ENCODE peak calls at places on chromosomes 13 and 19, in seven cellular contexts. J is neuronal stem cell, U is trophoblast cell, Y is IMR-90, D is H9, L is mesenchymal stem cell, Z is H1. I is an unnamed sample.

GRCh38 chr19:35380450-35381124 is 9.7 kb downstream of the GPR42 start:
- DNase-seq in J (no peak), U (peak), Y (no peak), D (no peak), L (no peak), Z (no peak), I (no peak)

GRCh38 chr19:54560881-54561385 is 12.7 kb upstream of the LILRA2 start:
- DNase-seq in J (no peak), U (peak), Y (no peak), D (no peak), L (no peak), Z (no peak), I (no peak)

GRCh38 chr13:50340566-50341287 is 325.5 kb downstream of the KCNRG start:
- DNase-seq in J (no peak), U (peak), Y (no peak), D (no peak), L (no peak), Z (no peak), I (no peak)

GRCh38 chr19:47479701-47480503 is 4.1 kb downstream of the KPTN start:
- DNase-seq in J (no peak), U (peak), Y (no peak), D (peak), L (peak), Z (peak), I (peak)

GRCh38 chr19:55702131-55702627 is 27.2 kb downstream of the EPN1 start:
- DNase-seq in J (no peak), U (no peak), Y (no peak), D (no peak), L (no peak), Z (no peak), I (no peak)

GRCh38 chr13:34340534-34340933 is 522.6 kb downstream of the RFC3 start:
- DNase-seq in J (no peak), U (no peak), Y (no peak), D (no peak), L (peak), Z (no peak), I (no peak)

GRCh38 chr19:47631681-47632446 is 22.9 kb downstream of the BICRA start:
- DNase-seq in J (no peak), U (peak), Y (no peak), D (no peak), L (no peak), Z (no peak), I (no peak)

GRCh38 chr13:114145722-114146121 is 13.3 kb upstream of the RASA3 start:
- DNase-seq in J (no peak), U (no peak), Y (no peak), D (no peak), L (no peak), Z (no peak), I (no peak)

GRCh38 chr19:51572908-51573307 is 1.8 kb downstream of the ZNF175 start:
- DNase-seq in J (no peak), U (no peak), Y (peak), D (no peak), L (peak), Z (no peak), I (no peak)

GRCh38 chr19:40719414-40719894 is 2.5 kb downstream of the ITPKC start:
- DNase-seq in J (no peak), U (peak), Y (no peak), D (no peak), L (peak), Z (no peak), I (no peak)

GRCh38 chr19:459724-460511 is 915 bp downstream of the SHC2 start:
- DNase-seq in J (peak), U (no peak), Y (peak), D (peak), L (peak), Z (no peak), I (peak)

GRCh38 chr13:114064516-114065140 is 67.8 kb downstream of the RASA3 start:
- DNase-seq in J (peak), U (peak), Y (peak), D (no peak), L (peak), Z (no peak), I (no peak)

GRCh38 chr13:46662690-46663089 is 109.7 kb downstream of the LRCH1 start:
- DNase-seq in J (no peak), U (peak), Y (no peak), D (no peak), L (no peak), Z (no peak), I (no peak)

GRCh38 chr19:10417598-10418280 is 2.6 kb upstream of the PDE4A start:
- DNase-seq in J (no peak), U (no peak), Y (no peak), D (peak), L (no peak), Z (no peak), I (peak)

GRCh38 chr19:48614436-48615144 is at the start of gene FAM83E:
- DNase-seq in J (no peak), U (peak), Y (no peak), D (peak), L (no peak), Z (no peak), I (peak)

GRCh38 chr19:29422047-29422446 is 103.7 kb upstream of the VSTM2B start:
- DNase-seq in J (no peak), U (no peak), Y (no peak), D (no peak), L (no peak), Z (no peak), I (no peak)

GRCh38 chr19:7242601-7243258 is 51.5 kb downstream of the INSR start:
- DNase-seq in J (no peak), U (peak), Y (peak), D (no peak), L (peak), Z (no peak), I (no peak)

GRCh38 chr19:49453757-49454248 is 778 bp downstream of the ALDH16A1 start:
- DNase-seq in J (no peak), U (no peak), Y (no peak), D (no peak), L (no peak), Z (no peak), I (no peak)

GRCh38 chr19:12838893-12839656 is 760 bp downstream of the MAST1 start:
- DNase-seq in J (no peak), U (no peak), Y (no peak), D (no peak), L (no peak), Z (no peak), I (no peak)

GRCh38 chr19:49896863-49897621 is at the start of gene IL4I1:
- DNase-seq in J (no peak), U (peak), Y (peak), D (no peak), L (peak), Z (no peak), I (no peak)

GRCh38 chr19:40739871-40740703 is 10.2 kb downstream of the ACTMAP start:
- DNase-seq in J (no peak), U (no peak), Y (no peak), D (no peak), L (no peak), Z (no peak), I (no peak)

GRCh38 chr19:23971598-23971997 is 56.9 kb downstream of the ZNF726 start:
- DNase-seq in J (no peak), U (no peak), Y (no peak), D (no peak), L (no peak), Z (no peak), I (no peak)

GRCh38 chr19:55488986-55489710 is 912 bp downstream of the SSC5D start:
- DNase-seq in J (no peak), U (no peak), Y (no peak), D (no peak), L (no peak), Z (no peak), I (no peak)

GRCh38 chr13:102586615-102587014 is 10.2 kb upstream of the TPP2 start:
- DNase-seq in J (no peak), U (no peak), Y (no peak), D (no peak), L (no peak), Z (no peak), I (no peak)

GRCh38 chr19:6753178-6754031 is 13.8 kb downstream of the SH2D3A start:
- DNase-seq in J (peak), U (peak), Y (peak), D (peak), L (peak), Z (peak), I (peak)

GRCh38 chr13:42075517-42075916 is 27.1 kb downstream of the DGKH start:
- DNase-seq in J (no peak), U (no peak), Y (no peak), D (no peak), L (no peak), Z (no peak), I (no peak)
- H2AK5ac ChIP-seq in J (no peak), U (no peak), Y (no peak), D (no peak), L (no peak), Z (no peak), I (no peak)

GRCh38 chr19:30659638-30660037 is 287.5 kb downstream of the ZNF536 start:
- DNase-seq in J (no peak), U (no peak), Y (no peak), D (no peak), L (no peak), Z (no peak), I (no peak)
- H2BK5ac ChIP-seq in J (no peak), U (no peak), Y (no peak), D (no peak), L (no peak), Z (no peak), I (no peak)

DNA sequence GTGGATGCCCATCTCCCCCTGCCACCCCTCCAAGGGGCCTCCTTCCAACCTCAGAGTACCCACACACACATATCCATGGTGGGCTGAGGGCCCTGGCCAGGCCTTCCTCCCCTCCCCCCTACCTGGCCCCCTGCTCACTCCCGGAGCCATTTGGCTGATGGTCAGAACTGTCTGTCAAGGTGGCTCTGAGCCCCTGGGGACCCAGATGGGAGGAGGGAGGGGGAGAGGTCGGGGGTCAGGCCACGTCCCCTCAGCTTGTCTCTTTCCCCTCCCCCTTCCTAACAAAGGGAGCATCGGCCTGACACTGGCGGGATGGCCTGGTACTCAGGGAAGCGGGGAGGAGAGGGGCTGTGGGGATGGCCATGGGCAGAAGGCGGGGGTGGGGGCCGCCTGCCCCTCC is 18.7 kb upstream of the POU2F2 start:
- DNase-seq in J (no peak), U (no peak), Y (no peak), D (no peak), L (no peak), Z (no peak), I (no peak)
- H2AK5ac ChIP-seq in J (peak), U (no peak), Y (no peak), D (no peak), L (no peak), Z (no peak), I (no peak)

DNA sequence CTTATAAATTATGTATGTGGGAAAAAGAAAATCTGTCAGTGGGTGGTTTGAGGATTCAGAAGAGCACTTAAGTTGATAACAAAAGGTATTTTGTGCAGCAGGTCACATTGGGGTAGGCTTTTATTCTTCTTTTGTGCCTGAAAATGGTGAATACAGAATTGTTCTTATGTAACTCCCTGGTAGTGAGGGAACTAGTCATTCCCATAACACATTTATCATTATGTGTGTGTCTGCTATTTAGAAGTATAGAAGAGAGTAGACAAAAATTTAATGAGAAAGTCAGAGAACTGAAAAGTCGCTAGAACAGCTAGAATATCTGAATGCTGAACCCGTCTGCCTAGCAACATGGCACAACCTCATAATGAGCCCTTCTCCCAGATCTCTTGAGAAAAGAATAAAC is 111.7 kb upstream of the EDNRB start:
- DNase-seq in J (peak), U (no peak), Y (no peak), D (no peak), L (no peak), Z (no peak), I (no peak)
- H2BK5ac ChIP-seq in J (no peak), U (no peak), Y (no peak), D (no peak), L (no peak), Z (no peak), I (no peak)

GRCh38 chr13:27728271-27728670 is 64.0 kb upstream of the GSX1 start:
- DNase-seq in J (peak), U (no peak), Y (no peak), D (peak), L (no peak), Z (no peak), I (peak)

DNA sequence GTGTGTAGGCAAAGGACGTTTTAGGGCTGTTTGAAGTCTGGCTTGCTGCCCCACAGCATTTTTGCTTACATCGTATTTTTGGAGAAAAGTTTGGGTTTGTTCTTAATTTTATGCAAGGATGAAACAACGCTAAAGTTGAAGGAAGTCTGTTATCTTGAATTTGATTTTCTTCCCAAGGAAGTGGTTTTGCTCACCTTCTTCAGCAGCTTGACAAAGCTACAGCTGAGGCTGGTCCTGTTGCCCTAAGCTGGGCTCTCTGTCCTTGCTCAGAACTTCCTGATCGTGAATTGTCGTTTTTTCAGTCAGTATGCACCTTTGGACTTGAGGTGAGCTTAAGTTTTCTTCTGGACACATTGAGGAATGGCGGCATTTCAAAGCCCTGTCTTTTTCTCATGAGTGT is 62.1 kb upstream of the GSX1 start:
- DNase-seq in J (no peak), U (no peak), Y (no peak), D (no peak), L (no peak), Z (no peak), I (no peak)
- H2AK5ac ChIP-seq in J (no peak), U (no peak), Y (no peak), D (no peak), L (no peak), Z (no peak), I (no peak)

DNA sequence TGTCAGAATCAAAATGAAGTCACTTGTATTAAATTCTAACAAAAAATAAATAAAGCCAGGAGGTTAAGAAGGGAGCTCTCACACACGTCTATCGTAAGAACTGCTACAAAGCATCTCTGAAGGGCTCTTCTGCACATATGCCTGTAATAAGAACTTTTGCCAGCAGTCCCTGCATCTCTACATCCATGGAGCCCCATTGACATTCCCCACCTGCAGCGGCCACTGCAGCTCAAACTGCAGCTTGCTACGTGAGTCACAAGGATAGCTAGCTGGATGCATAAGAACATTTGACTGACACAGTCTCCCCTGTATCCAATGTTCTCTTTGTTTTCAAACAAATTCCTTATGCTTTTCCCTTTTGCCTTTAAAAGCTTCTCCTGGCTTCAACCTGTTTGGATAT is 68.3 kb downstream of the DNAJC3 start:
- DNase-seq in J (no peak), U (no peak), Y (no peak), D (peak), L (no peak), Z (peak), I (peak)
- H2BK5ac ChIP-seq in J (no peak), U (no peak), Y (no peak), D (no peak), L (no peak), Z (no peak), I (no peak)

GRCh38 chr19:18351544-18351943 is 11.1 kb downstream of the PGPEP1 start:
- DNase-seq in J (no peak), U (no peak), Y (no peak), D (no peak), L (no peak), Z (no peak), I (no peak)
- H2AK5ac ChIP-seq in J (no peak), U (no peak), Y (no peak), D (no peak), L (no peak), Z (no peak), I (no peak)

GRCh38 chr13:26062853-26063444 is 11.1 kb upstream of the SHISA2 start:
- DNase-seq in J (peak), U (peak), Y (peak), D (no peak), L (peak), Z (no peak), I (peak)

GRCh38 chr13:26061947-26062346 is 10.1 kb upstream of the SHISA2 start:
- DNase-seq in J (no peak), U (no peak), Y (peak), D (no peak), L (peak), Z (no peak), I (no peak)

GRCh38 chr13:26067601-26068000 is 15.8 kb upstream of the SHISA2 start:
- DNase-seq in J (no peak), U (peak), Y (no peak), D (no peak), L (no peak), Z (no peak), I (no peak)
- H2BK5ac ChIP-seq in J (no peak), U (no peak), Y (no peak), D (no peak), L (no peak), Z (no peak), I (no peak)

GRCh38 chr13:41658057-41658642 is 200.8 kb downstream of the RGCC start:
- DNase-seq in J (no peak), U (no peak), Y (peak), D (no peak), L (peak), Z (no peak), I (no peak)
- H2AK5ac ChIP-seq in J (no peak), U (no peak), Y (peak), D (no peak), L (no peak), Z (no peak), I (no peak)

GRCh38 chr13:66509176-66509575 is 721.0 kb downstream of the PCDH9 start:
- DNase-seq in J (no peak), U (no peak), Y (peak), D (no peak), L (peak), Z (no peak), I (peak)

GRCh38 chr13:66506979-66507378 is 723.2 kb downstream of the PCDH9 start:
- DNase-seq in J (no peak), U (no peak), Y (peak), D (no peak), L (peak), Z (no peak), I (no peak)

GRCh38 chr13:66508153-66508909 is 721.8 kb downstream of the PCDH9 start:
- DNase-seq in J (no peak), U (no peak), Y (peak), D (no peak), L (peak), Z (no peak), I (no peak)

GRCh38 chr13:66503890-66504289 is 726.2 kb downstream of the PCDH9 start:
- DNase-seq in J (peak), U (no peak), Y (no peak), D (no peak), L (no peak), Z (no peak), I (peak)

DNA sequence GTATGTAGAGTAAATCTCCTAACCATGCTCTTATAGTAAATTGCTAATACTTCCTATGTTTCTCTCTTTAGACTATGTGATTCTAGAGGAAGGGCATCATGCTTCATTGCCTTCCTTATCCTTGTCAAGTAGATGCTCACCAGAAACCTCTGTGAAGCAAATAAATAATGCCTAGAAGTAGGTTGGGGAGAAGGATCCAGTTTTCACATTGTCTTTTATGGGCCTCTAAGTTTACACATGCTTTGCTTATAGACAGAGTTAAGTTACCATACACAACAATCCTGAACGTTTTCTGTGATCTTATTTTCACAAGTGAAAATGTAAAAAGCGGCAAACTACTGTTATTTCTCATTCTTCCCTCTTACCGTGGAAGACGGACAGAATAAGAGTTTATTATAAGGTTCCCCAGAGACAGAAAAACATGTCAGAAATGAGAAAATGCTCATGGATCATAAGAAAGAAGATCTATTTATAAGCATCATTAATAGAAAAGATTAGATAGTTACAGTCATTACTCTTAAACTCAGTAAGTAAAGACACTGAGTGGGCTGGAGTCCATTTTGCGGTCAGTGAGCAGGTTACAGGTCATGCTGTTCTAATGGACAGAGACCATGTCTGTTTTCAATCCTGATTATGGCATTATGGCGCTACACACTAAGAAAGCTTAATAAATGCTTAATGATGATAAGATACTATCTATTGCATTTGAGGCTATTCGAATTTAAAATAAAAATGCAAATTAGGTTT is 723.9 kb downstream of the PCDH9 start:
- DNase-seq in J (no peak), U (no peak), Y (no peak), D (no peak), L (peak), Z (no peak), I (no peak)
- H2BK5ac ChIP-seq in J (no peak), U (no peak), Y (no peak), D (no peak), L (no peak), Z (no peak), I (no peak)